ENCODE peak calls at places on chromosomes 16 and 17, in ten cellular contexts. One of them, this sample, is unnamed.

GRCh38 chr16:31135535-31136286 is at the start of gene PRSS8:
- DNase-seq in brain microvascular endothelial cell: no peak
- DNase-seq in astrocyte of the cerebellum: no peak
- DNase-seq in foreskin fibroblast: no peak
- DNase-seq in choroid plexus epithelial cell: no peak
- DNase-seq in ovary: no peak
- DNase-seq in lower leg skin: peak
- DNase-seq in fibroblast of mammary gland: no peak
- DNase-seq in heart right ventricle: no peak
- DNase-seq in AG04450: no peak
- DNase-seq in this sample: no peak

GRCh38 chr17:38510424-38511125 is 82.3 kb downstream of the ARHGAP23 start:
- DNase-seq in brain microvascular endothelial cell: no peak
- DNase-seq in astrocyte of the cerebellum: no peak
- DNase-seq in foreskin fibroblast: peak
- DNase-seq in choroid plexus epithelial cell: peak
- DNase-seq in ovary: no peak
- DNase-seq in lower leg skin: no peak
- DNase-seq in fibroblast of mammary gland: no peak
- DNase-seq in heart right ventricle: peak
- DNase-seq in AG04450: no peak
- DNase-seq in this sample: no peak

GRCh38 chr16:88940196-88941050 is 36.6 kb downstream of the CBFA2T3 start:
- DNase-seq in brain microvascular endothelial cell: no peak
- DNase-seq in astrocyte of the cerebellum: no peak
- DNase-seq in foreskin fibroblast: peak
- DNase-seq in choroid plexus epithelial cell: no peak
- DNase-seq in ovary: no peak
- DNase-seq in lower leg skin: no peak
- DNase-seq in fibroblast of mammary gland: no peak
- DNase-seq in heart right ventricle: peak
- DNase-seq in AG04450: no peak
- DNase-seq in this sample: no peak

GRCh38 chr17:45311406-45311761 is 5.4 kb downstream of the MAP3K14 start:
- DNase-seq in brain microvascular endothelial cell: no peak
- DNase-seq in astrocyte of the cerebellum: no peak
- DNase-seq in foreskin fibroblast: no peak
- DNase-seq in choroid plexus epithelial cell: no peak
- DNase-seq in ovary: no peak
- DNase-seq in lower leg skin: no peak
- DNase-seq in fibroblast of mammary gland: no peak
- DNase-seq in heart right ventricle: no peak
- DNase-seq in AG04450: no peak
- DNase-seq in this sample: no peak

GRCh38 chr16:69150146-69150865 is 17.9 kb downstream of the UTP4 start:
- DNase-seq in brain microvascular endothelial cell: peak
- DNase-seq in astrocyte of the cerebellum: peak
- DNase-seq in foreskin fibroblast: peak
- DNase-seq in choroid plexus epithelial cell: peak
- DNase-seq in ovary: peak
- DNase-seq in lower leg skin: peak
- DNase-seq in fibroblast of mammary gland: peak
- DNase-seq in heart right ventricle: no peak
- DNase-seq in AG04450: peak
- DNase-seq in this sample: peak

GRCh38 chr16:86157616-86158247 is 258.8 kb downstream of the IRF8 start:
- DNase-seq in brain microvascular endothelial cell: no peak
- DNase-seq in astrocyte of the cerebellum: no peak
- DNase-seq in foreskin fibroblast: no peak
- DNase-seq in choroid plexus epithelial cell: peak
- DNase-seq in ovary: no peak
- DNase-seq in lower leg skin: no peak
- DNase-seq in fibroblast of mammary gland: no peak
- DNase-seq in heart right ventricle: no peak
- DNase-seq in AG04450: peak
- DNase-seq in this sample: no peak

GRCh38 chr16:57826706-57827625 is 24.7 kb upstream of the KIFC3 start:
- DNase-seq in brain microvascular endothelial cell: no peak
- DNase-seq in astrocyte of the cerebellum: no peak
- DNase-seq in foreskin fibroblast: peak
- DNase-seq in choroid plexus epithelial cell: peak
- DNase-seq in ovary: peak
- DNase-seq in lower leg skin: no peak
- DNase-seq in fibroblast of mammary gland: no peak
- DNase-seq in heart right ventricle: peak
- DNase-seq in AG04450: no peak
- DNase-seq in this sample: no peak

GRCh38 chr17:76145231-76146052 is 4.4 kb upstream of the FOXJ1 start:
- DNase-seq in brain microvascular endothelial cell: no peak
- DNase-seq in astrocyte of the cerebellum: no peak
- DNase-seq in foreskin fibroblast: no peak
- DNase-seq in choroid plexus epithelial cell: no peak
- DNase-seq in ovary: no peak
- DNase-seq in lower leg skin: no peak
- DNase-seq in fibroblast of mammary gland: no peak
- DNase-seq in heart right ventricle: no peak
- DNase-seq in AG04450: no peak
- DNase-seq in this sample: no peak

GRCh38 chr17:80815151-80815561 is 176.5 kb upstream of the CHMP6 start:
- DNase-seq in brain microvascular endothelial cell: no peak
- DNase-seq in astrocyte of the cerebellum: no peak
- DNase-seq in foreskin fibroblast: no peak
- DNase-seq in choroid plexus epithelial cell: no peak
- DNase-seq in ovary: no peak
- DNase-seq in lower leg skin: no peak
- DNase-seq in fibroblast of mammary gland: no peak
- DNase-seq in heart right ventricle: no peak
- DNase-seq in AG04450: no peak
- DNase-seq in this sample: no peak

GRCh38 chr17:17809527-17810373 is 27.0 kb downstream of the SREBF1 start:
- DNase-seq in brain microvascular endothelial cell: peak
- DNase-seq in astrocyte of the cerebellum: no peak
- DNase-seq in foreskin fibroblast: peak
- DNase-seq in choroid plexus epithelial cell: peak
- DNase-seq in ovary: peak
- DNase-seq in lower leg skin: no peak
- DNase-seq in fibroblast of mammary gland: peak
- DNase-seq in heart right ventricle: peak
- DNase-seq in AG04450: no peak
- DNase-seq in this sample: peak

GRCh38 chr17:76038050-76038449 is 10.9 kb upstream of the EVPL start:
- DNase-seq in brain microvascular endothelial cell: no peak
- DNase-seq in astrocyte of the cerebellum: no peak
- DNase-seq in foreskin fibroblast: peak
- DNase-seq in choroid plexus epithelial cell: no peak
- DNase-seq in ovary: no peak
- DNase-seq in lower leg skin: no peak
- DNase-seq in fibroblast of mammary gland: no peak
- DNase-seq in heart right ventricle: no peak
- DNase-seq in AG04450: no peak
- DNase-seq in this sample: no peak

GRCh38 chr16:76756423-76756822 is 434.6 kb upstream of the MON1B start:
- DNase-seq in brain microvascular endothelial cell: no peak
- DNase-seq in astrocyte of the cerebellum: no peak
- DNase-seq in foreskin fibroblast: no peak
- DNase-seq in choroid plexus epithelial cell: no peak
- DNase-seq in ovary: no peak
- DNase-seq in lower leg skin: no peak
- DNase-seq in fibroblast of mammary gland: no peak
- DNase-seq in heart right ventricle: no peak
- DNase-seq in AG04450: no peak
- DNase-seq in this sample: no peak

GRCh38 chr17:72166040-72166439 is 45.2 kb downstream of the SOX9 start:
- DNase-seq in brain microvascular endothelial cell: no peak
- DNase-seq in astrocyte of the cerebellum: no peak
- DNase-seq in foreskin fibroblast: no peak
- DNase-seq in choroid plexus epithelial cell: no peak
- DNase-seq in ovary: no peak
- DNase-seq in lower leg skin: no peak
- DNase-seq in fibroblast of mammary gland: no peak
- DNase-seq in heart right ventricle: peak
- DNase-seq in AG04450: no peak
- DNase-seq in this sample: no peak

GRCh38 chr17:75724016-75725003 is 3.1 kb downstream of the ITGB4 start:
- DNase-seq in brain microvascular endothelial cell: no peak
- DNase-seq in astrocyte of the cerebellum: no peak
- DNase-seq in foreskin fibroblast: no peak
- DNase-seq in choroid plexus epithelial cell: no peak
- DNase-seq in ovary: no peak
- DNase-seq in lower leg skin: no peak
- DNase-seq in fibroblast of mammary gland: no peak
- DNase-seq in heart right ventricle: no peak
- DNase-seq in AG04450: no peak
- DNase-seq in this sample: no peak

GRCh38 chr17:78883090-78883532 is 19.9 kb downstream of the CEP295NL start:
- DNase-seq in brain microvascular endothelial cell: peak
- DNase-seq in astrocyte of the cerebellum: no peak
- DNase-seq in foreskin fibroblast: peak
- DNase-seq in choroid plexus epithelial cell: peak
- DNase-seq in ovary: peak
- DNase-seq in lower leg skin: peak
- DNase-seq in fibroblast of mammary gland: peak
- DNase-seq in heart right ventricle: peak
- DNase-seq in AG04450: no peak
- DNase-seq in this sample: peak

GRCh38 chr16:82108101-82108500 is 61.9 kb downstream of the MPHOSPH6 start:
- DNase-seq in brain microvascular endothelial cell: no peak
- DNase-seq in astrocyte of the cerebellum: no peak
- DNase-seq in foreskin fibroblast: peak
- DNase-seq in choroid plexus epithelial cell: no peak
- DNase-seq in ovary: no peak
- DNase-seq in lower leg skin: no peak
- DNase-seq in fibroblast of mammary gland: no peak
- DNase-seq in heart right ventricle: no peak
- DNase-seq in AG04450: no peak
- DNase-seq in this sample: no peak

DNA sequence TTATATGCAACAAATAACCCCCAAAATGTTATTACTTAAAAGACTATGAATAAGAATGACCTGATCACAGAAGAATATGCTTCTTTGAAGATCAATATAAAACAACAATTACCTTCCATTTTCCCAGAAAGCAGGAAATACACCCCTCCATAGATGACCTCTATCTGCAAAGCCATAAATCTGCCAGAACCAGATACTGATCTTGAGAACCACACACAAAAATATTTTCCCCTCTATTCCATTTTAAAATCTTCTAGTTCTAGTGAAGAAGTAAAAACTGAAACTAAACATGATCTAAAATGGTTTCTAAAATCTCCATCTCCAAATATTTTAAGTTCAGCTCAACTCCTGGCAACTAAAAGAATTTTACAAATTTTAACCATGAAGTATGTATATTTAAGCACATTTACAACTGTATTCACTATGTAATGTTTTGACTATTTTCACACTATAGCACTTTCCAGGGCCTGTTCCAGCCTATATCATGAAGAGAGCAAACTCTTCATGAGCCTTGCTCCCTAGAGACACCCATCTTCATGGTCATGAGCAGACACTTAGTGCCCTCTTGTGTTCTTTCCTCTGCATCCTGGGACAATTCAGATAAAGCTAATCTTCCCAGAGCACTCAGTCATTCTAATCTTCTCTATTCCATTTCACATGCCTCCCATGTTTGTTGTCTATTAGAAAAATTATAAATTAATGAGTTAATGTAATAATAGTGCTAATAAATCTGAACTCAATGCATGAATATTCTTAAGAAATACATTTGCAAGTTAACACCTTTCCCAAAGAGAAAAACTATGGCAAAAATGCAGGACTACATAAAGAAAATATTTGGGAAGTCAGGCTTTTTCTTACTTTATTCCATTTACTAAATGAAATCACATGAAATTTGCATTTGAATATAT is 87.0 kb downstream of the HELZ start:
- DNase-seq in brain microvascular endothelial cell: peak
- DNase-seq in astrocyte of the cerebellum: no peak
- DNase-seq in foreskin fibroblast: peak
- DNase-seq in choroid plexus epithelial cell: peak
- DNase-seq in ovary: no peak
- DNase-seq in lower leg skin: no peak
- DNase-seq in fibroblast of mammary gland: peak
- DNase-seq in heart right ventricle: no peak
- DNase-seq in AG04450: no peak
- DNase-seq in this sample: peak
- TF ChIP-seq CTCF in brain microvascular endothelial cell: peak
- TF ChIP-seq CTCF in astrocyte of the cerebellum: no peak
- TF ChIP-seq CTCF in foreskin fibroblast: peak
- TF ChIP-seq CTCF in choroid plexus epithelial cell: peak
- TF ChIP-seq CTCF in ovary: no peak
- TF ChIP-seq CTCF in lower leg skin: no peak
- TF ChIP-seq CTCF in fibroblast of mammary gland: peak
- TF ChIP-seq CTCF in heart right ventricle: peak
- TF ChIP-seq CTCF in AG04450: peak
- TF ChIP-seq CTCF in this sample: peak

GRCh38 chr16:12255919-12256665 is 279.6 kb downstream of the SNX29 start:
- DNase-seq in brain microvascular endothelial cell: no peak
- DNase-seq in astrocyte of the cerebellum: no peak
- DNase-seq in foreskin fibroblast: no peak
- DNase-seq in choroid plexus epithelial cell: no peak
- DNase-seq in ovary: no peak
- DNase-seq in lower leg skin: no peak
- DNase-seq in fibroblast of mammary gland: no peak
- DNase-seq in heart right ventricle: no peak
- DNase-seq in AG04450: no peak
- DNase-seq in this sample: no peak
- H3K4me3 ChIP-seq in brain microvascular endothelial cell: no peak
- H3K4me3 ChIP-seq in astrocyte of the cerebellum: no peak
- H3K4me3 ChIP-seq in foreskin fibroblast: no peak
- H3K4me3 ChIP-seq in choroid plexus epithelial cell: no peak
- H3K4me3 ChIP-seq in ovary: no peak
- H3K4me3 ChIP-seq in lower leg skin: no peak
- H3K4me3 ChIP-seq in fibroblast of mammary gland: no peak
- H3K4me3 ChIP-seq in heart right ventricle: no peak
- H3K4me3 ChIP-seq in AG04450: no peak
- H3K4me3 ChIP-seq in this sample: no peak

DNA sequence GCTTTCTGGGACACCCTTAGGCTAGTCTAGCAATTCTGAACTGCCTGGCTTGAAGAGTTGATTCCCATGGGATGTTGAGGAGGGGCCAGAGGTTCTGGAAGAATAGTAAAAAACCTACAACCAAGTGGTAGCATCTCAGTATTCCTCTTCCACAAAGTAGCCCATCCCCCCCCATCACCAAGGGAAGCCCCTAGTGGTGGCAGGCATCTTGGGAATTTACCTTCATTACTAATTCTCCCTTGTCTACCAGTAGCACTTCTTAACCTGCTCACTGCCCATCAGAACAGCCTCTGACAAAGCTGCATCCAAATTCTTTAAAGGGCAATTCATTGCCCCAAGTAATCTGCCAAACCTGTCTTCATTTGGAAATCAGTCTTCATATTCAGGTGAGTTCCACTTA is 12.8 kb upstream of the RAB11FIP4 start:
- DNase-seq in brain microvascular endothelial cell: no peak
- DNase-seq in astrocyte of the cerebellum: no peak
- DNase-seq in foreskin fibroblast: no peak
- DNase-seq in choroid plexus epithelial cell: no peak
- DNase-seq in ovary: no peak
- DNase-seq in lower leg skin: no peak
- DNase-seq in fibroblast of mammary gland: no peak
- DNase-seq in heart right ventricle: no peak
- DNase-seq in AG04450: no peak
- DNase-seq in this sample: no peak
- TF ChIP-seq CTCF in brain microvascular endothelial cell: peak
- TF ChIP-seq CTCF in astrocyte of the cerebellum: peak
- TF ChIP-seq CTCF in foreskin fibroblast: no peak
- TF ChIP-seq CTCF in choroid plexus epithelial cell: peak
- TF ChIP-seq CTCF in ovary: no peak
- TF ChIP-seq CTCF in lower leg skin: no peak
- TF ChIP-seq CTCF in fibroblast of mammary gland: no peak
- TF ChIP-seq CTCF in heart right ventricle: peak
- TF ChIP-seq CTCF in AG04450: peak
- TF ChIP-seq CTCF in this sample: peak

GRCh38 chr17:59723041-59723440 is 15.6 kb downstream of the VMP1 start:
- DNase-seq in brain microvascular endothelial cell: no peak
- DNase-seq in astrocyte of the cerebellum: no peak
- DNase-seq in foreskin fibroblast: no peak
- DNase-seq in choroid plexus epithelial cell: no peak
- DNase-seq in ovary: no peak
- DNase-seq in lower leg skin: no peak
- DNase-seq in fibroblast of mammary gland: no peak
- DNase-seq in heart right ventricle: no peak
- DNase-seq in AG04450: no peak
- DNase-seq in this sample: no peak
- H3K4me3 ChIP-seq in brain microvascular endothelial cell: no peak
- H3K4me3 ChIP-seq in astrocyte of the cerebellum: no peak
- H3K4me3 ChIP-seq in foreskin fibroblast: no peak
- H3K4me3 ChIP-seq in choroid plexus epithelial cell: no peak
- H3K4me3 ChIP-seq in ovary: no peak
- H3K4me3 ChIP-seq in lower leg skin: no peak
- H3K4me3 ChIP-seq in fibroblast of mammary gland: no peak
- H3K4me3 ChIP-seq in heart right ventricle: no peak
- H3K4me3 ChIP-seq in AG04450: no peak
- H3K4me3 ChIP-seq in this sample: no peak